ENCODE peak calls at places on chromosomes 4 and X, in six cellular contexts. Y is hepatocyte; X is CD8-positive, alpha-beta T cell; J is tibial nerve; A is tibial artery; P is H9. V is an unnamed sample.
A peak's percentile ranks its signal among the peaks of the same experiment; 100 is the strongest.

GRCh38 chr4:168604496-168605373 is 107.9 kb downstream of the PALLD start:
- DNase-seq in P (no peak), X (no peak), Y (peak; percentile 59), J (no peak), A (no peak), V (no peak)

GRCh38 chr4:75745192-75745591 is 20.8 kb downstream of the USO1 start:
- DNase-seq in J (no peak), Y (peak; percentile 40), A (no peak), X (no peak), P (no peak), V (no peak)

GRCh38 chrX:155880586-155881157 is 473 bp upstream of the VAMP7 start:
- DNase-seq in J (no peak), P (no peak), X (no peak), A (no peak), Y (peak; percentile 7), V (no peak)

GRCh38 chr4:107600456-107600855 is 119.6 kb downstream of the PAPSS1 start:
- DNase-seq in A (no peak), X (no peak), P (no peak), J (no peak), Y (no peak), V (no peak)

GRCh38 chrX:37462346-37462745 is 109.1 kb upstream of the LANCL3 start:
- DNase-seq in P (no peak), Y (no peak), X (no peak), J (no peak), A (no peak), V (no peak)

GRCh38 chr4:52824603-52825310 is 37.4 kb upstream of the RASL11B start:
- DNase-seq in J (no peak), P (peak; percentile 21), Y (peak; percentile 61), A (no peak), X (no peak), V (peak; percentile 65)

GRCh38 chr4:14431155-14432134 is 570.8 kb upstream of the CPEB2 start:
- DNase-seq in A (no peak), Y (no peak), P (no peak), X (no peak), J (no peak), V (no peak)

GRCh38 chr4:165905405-165906027 is 32.5 kb downstream of the TLL1 start:
- DNase-seq in X (no peak), J (no peak), Y (no peak), P (no peak), A (no peak), V (no peak)

GRCh38 chrX:131217878-131218486 is 71.1 kb downstream of the IGSF1 start:
- DNase-seq in X (no peak), Y (peak; percentile 7), J (no peak), P (no peak), A (no peak), V (no peak)

GRCh38 chr4:26709246-26709645 is 125.4 kb downstream of the TBC1D19 start:
- DNase-seq in A (no peak), P (no peak), Y (no peak), J (no peak), X (no peak), V (no peak)

GRCh38 chr4:153119626-153120025 is 84.6 kb upstream of the TRIM2 start:
- DNase-seq in J (no peak), A (no peak), Y (no peak), P (no peak), X (no peak), V (no peak)

GRCh38 chr4:126354784-126355183 is 1040.0 kb downstream of the FAT4 start:
- DNase-seq in J (no peak), A (no peak), Y (no peak), X (no peak), P (no peak), V (no peak)

GRCh38 chr4:112112590-112113170 is 32.6 kb upstream of the FAM241A start:
- DNase-seq in P (no peak), Y (no peak), X (no peak), A (no peak), J (no peak), V (no peak)

GRCh38 chr4:187020681-187021080 is 297.0 kb upstream of the FAT1 start:
- DNase-seq in A (no peak), J (no peak), P (no peak), X (no peak), Y (no peak), V (no peak)

GRCh38 chrX:95703696-95704095 is 980.9 kb upstream of the DIAPH2 start:
- DNase-seq in X (no peak), J (no peak), P (no peak), A (no peak), Y (no peak), V (no peak)

GRCh38 chrX:149982310-149982709 is 44.0 kb upstream of the EOLA2 start:
- DNase-seq in A (no peak), Y (no peak), X (no peak), J (no peak), P (no peak), V (no peak)

GRCh38 chrX:46838482-46838857 is 1.6 kb downstream of the RP2 start:
- DNase-seq in P (no peak), A (no peak), J (no peak), X (no peak), Y (no peak), V (no peak)

GRCh38 chr4:140049924-140050681 is 103.9 kb downstream of the MAML3 start:
- DNase-seq in X (no peak), J (no peak), A (no peak), P (peak; percentile 69), Y (no peak), V (no peak)

GRCh38 chr4:182918791-182919302 is 1.7 kb upstream of the DCTD start:
- DNase-seq in Y (no peak), X (no peak), A (no peak), J (no peak), P (no peak), V (no peak)

GRCh38 chr4:6417516-6417915 is 54.9 kb downstream of the PPP2R2C start:
- DNase-seq in X (no peak), J (no peak), Y (no peak), A (no peak), P (no peak), V (no peak)

GRCh38 chrX:28586891-28587635 is at the start of gene IL1RAPL1:
- DNase-seq in P (no peak), A (no peak), X (no peak), J (no peak), Y (peak; percentile 52), V (no peak)

GRCh38 chr4:88736264-88736663 is 38.6 kb upstream of the NAP1L5 start:
- DNase-seq in J (no peak), P (no peak), A (no peak), X (no peak), Y (no peak), V (no peak)
- H3K27ac ChIP-seq in J (peak overlapping the region; percentile 21), P (no peak overlapping the region), A (peak overlapping the region; percentile 41), X (no peak overlapping the region), Y (peak overlapping the region; percentile 10), V (no peak overlapping the region)

DNA sequence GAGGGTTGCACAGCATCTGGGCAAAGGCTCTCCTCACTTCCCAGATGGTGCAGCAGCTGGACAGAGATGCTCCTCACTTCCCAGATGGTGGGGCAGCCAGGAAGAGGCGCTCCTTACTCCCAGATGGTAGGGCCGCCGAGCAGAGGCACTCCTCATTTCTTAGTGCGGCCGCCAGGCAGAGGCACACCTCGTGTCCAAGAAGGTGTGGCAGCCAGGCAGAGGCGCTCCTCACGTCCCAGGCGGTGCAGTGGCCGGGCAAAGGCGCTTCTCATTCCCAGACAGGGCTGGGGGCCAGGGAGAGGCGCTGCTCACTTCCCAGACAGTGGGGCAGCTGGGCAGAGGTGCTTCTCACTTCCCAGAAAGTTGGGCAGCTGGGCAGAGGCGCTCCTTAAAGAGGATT is 48.8 kb downstream of the ZNF732 start:
- DNase-seq in J (no peak), Y (no peak), P (no peak), A (no peak), X (no peak), V (peak; percentile 18)
- H3K9me3 ChIP-seq in J (peaks cover 98% of the 10 kb centered on the region), Y (peaks cover 32% of the 10 kb centered on the region), P (peaks cover 66% of the 10 kb centered on the region), A (peaks cover 87% of the 10 kb centered on the region), X (peaks cover 19% of the 10 kb centered on the region), V (peaks cover 8% of the 10 kb centered on the region)

GRCh38 chr4:10285028-10285427 is 168.4 kb upstream of the WDR1 start:
- DNase-seq in Y (no peak), A (no peak), J (no peak), P (no peak), X (no peak), V (no peak)
- H3K4me1 ChIP-seq in Y (no peaks in the 10 kb centered on the region), A (no peaks in the 10 kb centered on the region), J (no peaks in the 10 kb centered on the region), P (no peaks in the 10 kb centered on the region), X (no peaks in the 10 kb centered on the region), V (no peaks in the 10 kb centered on the region)

DNA sequence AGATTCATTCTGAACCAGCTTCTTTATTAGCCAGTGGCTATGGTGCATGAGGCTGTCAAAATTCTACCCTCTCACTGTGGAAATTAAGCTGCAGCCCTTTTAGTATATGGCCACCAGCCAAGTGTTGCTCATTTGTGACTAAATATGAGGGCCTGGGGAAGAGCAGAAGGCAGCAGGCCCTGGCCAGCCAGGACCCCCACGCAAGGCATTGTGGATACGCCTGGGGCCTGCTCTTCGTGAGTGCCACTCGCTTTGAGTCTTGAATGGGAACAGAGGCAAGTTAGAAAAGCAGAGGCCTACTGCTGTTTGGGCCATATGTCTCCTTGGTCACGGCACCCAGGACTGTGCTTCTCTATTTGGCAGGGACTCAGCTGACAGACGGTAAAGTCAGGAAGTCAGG is 10.9 kb downstream of the RTL5 start:
- DNase-seq in X (no peak), Y (no peak), J (no peak), P (no peak), A (no peak), V (no peak)
- H3K27ac ChIP-seq in X (no peak overlapping the region), Y (no peak overlapping the region), J (no peak overlapping the region), P (no peak overlapping the region), A (peak overlapping the region; percentile 70), V (peak overlapping the region; percentile 92)

DNA sequence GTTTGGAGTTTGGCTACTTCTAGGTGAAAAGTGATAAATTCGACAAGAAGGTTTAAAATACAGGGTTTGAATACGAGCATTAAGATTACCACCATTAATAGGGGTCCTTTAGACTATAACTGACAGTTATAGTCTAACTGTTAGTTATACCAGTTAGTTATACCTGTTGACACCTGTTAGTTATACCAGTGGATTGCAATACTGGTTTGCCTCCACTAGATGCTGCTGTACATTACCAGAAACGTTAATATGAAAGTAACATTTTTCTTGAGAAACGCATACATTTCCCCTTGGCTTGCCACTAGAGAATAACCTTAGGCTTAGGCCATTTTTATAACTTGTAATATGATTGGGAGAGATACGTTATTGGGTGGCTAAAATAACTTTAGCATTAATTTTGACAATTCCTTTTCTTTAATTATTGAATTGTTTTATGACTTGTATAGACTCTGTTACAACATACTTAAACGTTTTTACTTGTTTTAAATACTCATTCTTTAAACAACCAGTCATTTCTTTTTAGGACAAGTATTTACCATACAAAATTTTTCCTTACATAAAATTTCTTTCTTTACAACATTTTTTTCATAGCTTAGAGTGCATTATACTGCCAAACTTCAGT is 911.2 kb downstream of the FSTL5 start:
- DNase-seq in X (no peak), A (no peak), P (no peak), J (no peak), Y (peak; percentile 21), V (no peak)
- H3K9me3 ChIP-seq in X (peaks cover 17% of the 10 kb centered on the region), A (peaks cover 29% of the 10 kb centered on the region), P (peaks cover 28% of the 10 kb centered on the region), J (peaks cover 38% of the 10 kb centered on the region), Y (no peaks in the 10 kb centered on the region), V (peaks cover 2% of the 10 kb centered on the region)

V was measured in right cardiac atrium.